ENCODE peak calls at places on chromosome 20, in eight cellular contexts. One of them, this sample, is unnamed.

GRCh38 chr20:21391495-21392298 is 5.6 kb downstream of the NKX2-4 start:
- DNase-seq in GM12865: no peak
- DNase-seq in AG09309: no peak
- DNase-seq in cardiac muscle cell: peak; percentile 47
- DNase-seq in mammary epithelial cell: no peak
- DNase-seq in NB4: no peak
- DNase-seq in adrenal gland: no peak
- DNase-seq in IMR-90: no peak
- DNase-seq in this sample: no peak

GRCh38 chr20:15139522-15139921 is 802.1 kb upstream of the FLRT3 start:
- DNase-seq in AG09309: no peak
- DNase-seq in adrenal gland: no peak
- DNase-seq in IMR-90: no peak
- DNase-seq in cardiac muscle cell: no peak
- DNase-seq in mammary epithelial cell: no peak
- DNase-seq in GM12865: no peak
- DNase-seq in NB4: no peak
- DNase-seq in this sample: no peak

GRCh38 chr20:35001596-35002362 is 46.1 kb downstream of the MYH7B start:
- DNase-seq in adrenal gland: no peak
- DNase-seq in mammary epithelial cell: no peak
- DNase-seq in GM12865: no peak
- DNase-seq in AG09309: no peak
- DNase-seq in IMR-90: no peak
- DNase-seq in cardiac muscle cell: no peak
- DNase-seq in NB4: no peak
- DNase-seq in this sample: no peak

GRCh38 chr20:35360033-35360432 is 51.7 kb downstream of the UQCC1 start:
- DNase-seq in mammary epithelial cell: peak; percentile 52
- DNase-seq in GM12865: no peak
- DNase-seq in NB4: peak; percentile 30
- DNase-seq in IMR-90: no peak
- DNase-seq in AG09309: no peak
- DNase-seq in adrenal gland: no peak
- DNase-seq in cardiac muscle cell: no peak
- DNase-seq in this sample: no peak

GRCh38 chr20:50111120-50111828 is 1.7 kb downstream of the UBE2V1 start:
- DNase-seq in AG09309: no peak
- DNase-seq in cardiac muscle cell: no peak
- DNase-seq in adrenal gland: peak; percentile 33
- DNase-seq in mammary epithelial cell: peak; percentile 78
- DNase-seq in GM12865: peak; percentile 60
- DNase-seq in IMR-90: peak; percentile 73
- DNase-seq in NB4: no peak
- DNase-seq in this sample: peak; percentile 50

GRCh38 chr20:9838378-9839295 is at the start of gene PAK5:
- DNase-seq in mammary epithelial cell: peak; percentile 49
- DNase-seq in adrenal gland: peak; percentile 87
- DNase-seq in cardiac muscle cell: peak; percentile 95
- DNase-seq in NB4: no peak
- DNase-seq in IMR-90: peak; percentile 15
- DNase-seq in AG09309: no peak
- DNase-seq in GM12865: no peak
- DNase-seq in this sample: peak; percentile 0

GRCh38 chr20:45416917-45417316 is 976 bp downstream of the PIGT start:
- DNase-seq in adrenal gland: no peak
- DNase-seq in IMR-90: no peak
- DNase-seq in GM12865: peak; percentile 31
- DNase-seq in cardiac muscle cell: no peak
- DNase-seq in AG09309: no peak
- DNase-seq in NB4: peak; percentile 39
- DNase-seq in mammary epithelial cell: no peak
- DNase-seq in this sample: no peak

GRCh38 chr20:13009682-13010406 is 1.1 kb downstream of the SPTLC3 start:
- DNase-seq in AG09309: peak; percentile 78
- DNase-seq in IMR-90: peak; percentile 96
- DNase-seq in NB4: peak; percentile 84
- DNase-seq in cardiac muscle cell: no peak
- DNase-seq in mammary epithelial cell: peak; percentile 85
- DNase-seq in adrenal gland: peak; percentile 75
- DNase-seq in GM12865: peak; percentile 77
- DNase-seq in this sample: peak; percentile 99

GRCh38 chr20:17995967-17996819 is 27.4 kb downstream of the MGME1 start:
- DNase-seq in mammary epithelial cell: peak; percentile 55
- DNase-seq in IMR-90: peak; percentile 74
- DNase-seq in GM12865: peak; percentile 75
- DNase-seq in AG09309: peak; percentile 40
- DNase-seq in cardiac muscle cell: peak; percentile 61
- DNase-seq in NB4: peak; percentile 64
- DNase-seq in adrenal gland: peak; percentile 60
- DNase-seq in this sample: peak; percentile 86

GRCh38 chr20:22385602-22386299 is 198.6 kb downstream of the FOXA2 start:
- DNase-seq in AG09309: no peak
- DNase-seq in GM12865: no peak
- DNase-seq in IMR-90: no peak
- DNase-seq in cardiac muscle cell: no peak
- DNase-seq in NB4: no peak
- DNase-seq in adrenal gland: no peak
- DNase-seq in mammary epithelial cell: peak; percentile 27
- DNase-seq in this sample: peak; percentile 54

GRCh38 chr20:49381558-49382493 is 100.6 kb downstream of the KCNB1 start:
- DNase-seq in adrenal gland: peak; percentile 62
- DNase-seq in GM12865: no peak
- DNase-seq in AG09309: no peak
- DNase-seq in NB4: no peak
- DNase-seq in cardiac muscle cell: no peak
- DNase-seq in mammary epithelial cell: peak; percentile 87
- DNase-seq in IMR-90: peak; percentile 10
- DNase-seq in this sample: peak; percentile 84

GRCh38 chr20:35054804-35055203 is 37.8 kb downstream of the TRPC4AP start:
- DNase-seq in adrenal gland: no peak
- DNase-seq in IMR-90: no peak
- DNase-seq in NB4: no peak
- DNase-seq in mammary epithelial cell: no peak
- DNase-seq in GM12865: peak; percentile 22
- DNase-seq in cardiac muscle cell: peak; percentile 24
- DNase-seq in AG09309: no peak
- DNase-seq in this sample: no peak

GRCh38 chr20:38927902-38928578 is 1.8 kb downstream of the FAM83D start:
- DNase-seq in AG09309: no peak
- DNase-seq in adrenal gland: no peak
- DNase-seq in mammary epithelial cell: peak; percentile 46
- DNase-seq in IMR-90: no peak
- DNase-seq in GM12865: peak; percentile 50
- DNase-seq in cardiac muscle cell: no peak
- DNase-seq in NB4: peak; percentile 44
- DNase-seq in this sample: no peak

GRCh38 chr20:21162631-21163030 is 36.7 kb downstream of the KIZ start:
- DNase-seq in AG09309: no peak
- DNase-seq in adrenal gland: no peak
- DNase-seq in NB4: no peak
- DNase-seq in mammary epithelial cell: peak; percentile 81
- DNase-seq in GM12865: no peak
- DNase-seq in cardiac muscle cell: no peak
- DNase-seq in IMR-90: no peak
- DNase-seq in this sample: no peak

GRCh38 chr20:38790210-38791053 is 15.1 kb upstream of the PPP1R16B start:
- DNase-seq in AG09309: no peak
- DNase-seq in mammary epithelial cell: peak; percentile 77
- DNase-seq in NB4: peak; percentile 71
- DNase-seq in IMR-90: peak; percentile 38
- DNase-seq in cardiac muscle cell: peak; percentile 60
- DNase-seq in GM12865: peak; percentile 72
- DNase-seq in adrenal gland: no peak
- DNase-seq in this sample: peak; percentile 55

GRCh38 chr20:18166241-18166881 is 28.7 kb downstream of the KAT14 start:
- DNase-seq in mammary epithelial cell: no peak
- DNase-seq in cardiac muscle cell: no peak
- DNase-seq in GM12865: no peak
- DNase-seq in IMR-90: no peak
- DNase-seq in adrenal gland: no peak
- DNase-seq in AG09309: no peak
- DNase-seq in NB4: peak; percentile 28
- DNase-seq in this sample: no peak

GRCh38 chr20:48600470-48600945 is 227.3 kb downstream of the PREX1 start:
- DNase-seq in adrenal gland: peak; percentile 6
- DNase-seq in GM12865: no peak
- DNase-seq in cardiac muscle cell: no peak
- DNase-seq in NB4: no peak
- DNase-seq in IMR-90: no peak
- DNase-seq in AG09309: no peak
- DNase-seq in mammary epithelial cell: no peak
- DNase-seq in this sample: no peak

GRCh38 chr20:10603971-10604864 is 69.6 kb downstream of the JAG1 start:
- DNase-seq in mammary epithelial cell: peak; percentile 86
- DNase-seq in cardiac muscle cell: peak; percentile 55
- DNase-seq in IMR-90: peak; percentile 94
- DNase-seq in GM12865: no peak
- DNase-seq in NB4: no peak
- DNase-seq in AG09309: peak; percentile 77
- DNase-seq in adrenal gland: peak; percentile 64
- DNase-seq in this sample: peak; percentile 89

GRCh38 chr20:50221501-50222323 is 31.1 kb downstream of the CEBPB start:
- DNase-seq in adrenal gland: peak; percentile 69
- DNase-seq in IMR-90: peak; percentile 17
- DNase-seq in GM12865: no peak
- DNase-seq in cardiac muscle cell: no peak
- DNase-seq in NB4: peak; percentile 95
- DNase-seq in mammary epithelial cell: peak; percentile 49
- DNase-seq in AG09309: peak; percentile 55
- DNase-seq in this sample: peak; percentile 36

GRCh38 chr20:51541189-51542032 is 1.1 kb downstream of the NFATC2 start:
- DNase-seq in AG09309: no peak
- DNase-seq in mammary epithelial cell: no peak
- DNase-seq in IMR-90: peak; percentile 22
- DNase-seq in adrenal gland: peak; percentile 67
- DNase-seq in NB4: peak; percentile 94
- DNase-seq in GM12865: peak; percentile 71
- DNase-seq in cardiac muscle cell: peak; percentile 95
- DNase-seq in this sample: peak; percentile 64

GRCh38 chr20:45963059-45964011 is 8.7 kb downstream of the ZNF335 start:
- DNase-seq in NB4: peak; percentile 66
- DNase-seq in mammary epithelial cell: no peak
- DNase-seq in GM12865: peak; percentile 74
- DNase-seq in AG09309: no peak
- DNase-seq in IMR-90: peak; percentile 33
- DNase-seq in cardiac muscle cell: peak; percentile 47
- DNase-seq in adrenal gland: peak; percentile 16
- DNase-seq in this sample: peak; percentile 49

GRCh38 chr20:45828589-45828988 is 1.5 kb upstream of the TNNC2 start:
- DNase-seq in mammary epithelial cell: no peak
- DNase-seq in GM12865: no peak
- DNase-seq in cardiac muscle cell: peak; percentile 86
- DNase-seq in IMR-90: no peak
- DNase-seq in AG09309: no peak
- DNase-seq in adrenal gland: no peak
- DNase-seq in NB4: no peak
- DNase-seq in this sample: peak; percentile 29

GRCh38 chr20:11437611-11438380 is 479.9 kb upstream of the BTBD3 start:
- DNase-seq in adrenal gland: no peak
- DNase-seq in GM12865: no peak
- DNase-seq in mammary epithelial cell: no peak
- DNase-seq in NB4: no peak
- DNase-seq in IMR-90: no peak
- DNase-seq in AG09309: no peak
- DNase-seq in cardiac muscle cell: no peak
- DNase-seq in this sample: no peak

GRCh38 chr20:46512943-46513844 is at the start of gene ZNF334:
- DNase-seq in NB4: peak; percentile 81
- DNase-seq in cardiac muscle cell: peak; percentile 92
- DNase-seq in GM12865: peak; percentile 72
- DNase-seq in AG09309: no peak
- DNase-seq in IMR-90: peak; percentile 8
- DNase-seq in adrenal gland: peak; percentile 77
- DNase-seq in mammary epithelial cell: peak; percentile 9
- DNase-seq in this sample: peak; percentile 6

GRCh38 chr20:4688342-4688741 is 33.4 kb upstream of the PRND start:
- DNase-seq in IMR-90: no peak
- DNase-seq in NB4: no peak
- DNase-seq in adrenal gland: no peak
- DNase-seq in cardiac muscle cell: no peak
- DNase-seq in mammary epithelial cell: no peak
- DNase-seq in AG09309: no peak
- DNase-seq in GM12865: no peak
- DNase-seq in this sample: no peak

GRCh38 chr20:3353646-3354045 is 53.8 kb downstream of the DNAAF9 start:
- DNase-seq in AG09309: no peak
- DNase-seq in GM12865: no peak
- DNase-seq in cardiac muscle cell: no peak
- DNase-seq in IMR-90: no peak
- DNase-seq in mammary epithelial cell: no peak
- DNase-seq in adrenal gland: no peak
- DNase-seq in NB4: no peak
- DNase-seq in this sample: no peak

GRCh38 chr20:52078289-52078688 is 113.3 kb downstream of the ZFP64 start:
- DNase-seq in AG09309: no peak
- DNase-seq in GM12865: no peak
- DNase-seq in IMR-90: no peak
- DNase-seq in NB4: no peak
- DNase-seq in cardiac muscle cell: no peak
- DNase-seq in mammary epithelial cell: no peak
- DNase-seq in adrenal gland: no peak
- DNase-seq in this sample: no peak

GRCh38 chr20:59985864-59986263 is 27.6 kb downstream of the CDH26 start:
- DNase-seq in adrenal gland: no peak
- DNase-seq in GM12865: no peak
- DNase-seq in AG09309: no peak
- DNase-seq in mammary epithelial cell: no peak
- DNase-seq in cardiac muscle cell: no peak
- DNase-seq in IMR-90: no peak
- DNase-seq in NB4: peak; percentile 70
- DNase-seq in this sample: no peak
- TF ChIP-seq CTCF in adrenal gland: no peak
- TF ChIP-seq CTCF in GM12865: peak; percentile 13
- TF ChIP-seq CTCF in AG09309: no peak
- TF ChIP-seq CTCF in mammary epithelial cell: no peak
- TF ChIP-seq CTCF in cardiac muscle cell: no peak
- TF ChIP-seq CTCF in IMR-90: no peak
- TF ChIP-seq CTCF in NB4: peak; percentile 75
- TF ChIP-seq CTCF in this sample: no peak

GRCh38 chr20:1804129-1804503 is 91.1 kb upstream of the SIRPA start:
- DNase-seq in mammary epithelial cell: no peak
- DNase-seq in GM12865: no peak
- DNase-seq in adrenal gland: no peak
- DNase-seq in AG09309: no peak
- DNase-seq in NB4: no peak
- DNase-seq in IMR-90: no peak
- DNase-seq in cardiac muscle cell: no peak
- DNase-seq in this sample: no peak
- H3K4me3 ChIP-seq in mammary epithelial cell: no peak overlapping the region
- H3K4me3 ChIP-seq in GM12865: no peak overlapping the region
- H3K4me3 ChIP-seq in adrenal gland: no peak overlapping the region
- H3K4me3 ChIP-seq in AG09309: no peak overlapping the region
- H3K4me3 ChIP-seq in NB4: peak overlapping the region; percentile 58
- H3K4me3 ChIP-seq in IMR-90: no peak overlapping the region
- H3K4me3 ChIP-seq in cardiac muscle cell: no peak overlapping the region
- H3K4me3 ChIP-seq in this sample: no peak overlapping the region

GRCh38 chr20:33068251-33068939 is 11.0 kb upstream of the BPIFB4 start:
- DNase-seq in adrenal gland: no peak
- DNase-seq in mammary epithelial cell: no peak
- DNase-seq in AG09309: no peak
- DNase-seq in cardiac muscle cell: no peak
- DNase-seq in NB4: no peak
- DNase-seq in GM12865: no peak
- DNase-seq in IMR-90: no peak
- DNase-seq in this sample: no peak
- TF ChIP-seq CTCF in adrenal gland: no peak
- TF ChIP-seq CTCF in mammary epithelial cell: no peak
- TF ChIP-seq CTCF in AG09309: no peak
- TF ChIP-seq CTCF in cardiac muscle cell: no peak
- TF ChIP-seq CTCF in NB4: no peak
- TF ChIP-seq CTCF in GM12865: no peak
- TF ChIP-seq CTCF in IMR-90: no peak
- TF ChIP-seq CTCF in this sample: no peak

GRCh38 chr20:37042986-37043972 is 52.5 kb downstream of the RBL1 start:
- DNase-seq in mammary epithelial cell: no peak
- DNase-seq in adrenal gland: no peak
- DNase-seq in GM12865: peak; percentile 91
- DNase-seq in NB4: no peak
- DNase-seq in cardiac muscle cell: no peak
- DNase-seq in AG09309: no peak
- DNase-seq in IMR-90: no peak
- DNase-seq in this sample: no peak
- H3K4me3 ChIP-seq in mammary epithelial cell: no peak overlapping the region
- H3K4me3 ChIP-seq in adrenal gland: no peak overlapping the region
- H3K4me3 ChIP-seq in GM12865: peak overlapping the region; percentile 20
- H3K4me3 ChIP-seq in NB4: no peak overlapping the region
- H3K4me3 ChIP-seq in cardiac muscle cell: no peak overlapping the region
- H3K4me3 ChIP-seq in AG09309: no peak overlapping the region
- H3K4me3 ChIP-seq in IMR-90: no peak overlapping the region
- H3K4me3 ChIP-seq in this sample: no peak overlapping the region